ENCODE peak calls at places on chromosome 9, in eight cellular contexts. Z, Y, L, K, M, U, V and J are unnamed samples.

GRCh38 chr9:15696979-15697378 is 144.1 kb downstream of the CCDC171 start:
- DNase-seq in L (no peak), U (no peak), Z (peak; percentile 36), V (peak; percentile 5), Y (no peak), K (no peak), M (peak; percentile 38), J (no peak)

GRCh38 chr9:124468061-124468740 is 17.9 kb downstream of the ADGRD2 start:
- DNase-seq in K (no peak), Z (no peak), Y (no peak), U (no peak), V (no peak), M (no peak), L (no peak), J (no peak)

GRCh38 chr9:107547772-107548297 is 58.3 kb upstream of the KLF4 start:
- DNase-seq in K (peak; percentile 47), V (peak; percentile 15), Z (no peak), L (no peak), M (no peak), Y (no peak), U (no peak), J (no peak)

GRCh38 chr9:87337335-87338074 is 160.2 kb upstream of the DAPK1 start:
- DNase-seq in U (no peak), Y (no peak), K (peak; percentile 24), L (peak; percentile 72), M (peak; percentile 72), V (peak; percentile 58), Z (no peak), J (no peak)

GRCh38 chr9:135914921-135915320 is 7.6 kb upstream of the CAMSAP1 start:
- DNase-seq in Z (peak; percentile 90), K (peak; percentile 35), Y (no peak), M (peak; percentile 69), L (no peak), V (peak; percentile 33), U (peak; percentile 42), J (no peak)

GRCh38 chr9:114097613-114098020 is 1.5 kb downstream of the KIF12 start:
- DNase-seq in Y (no peak), U (no peak), V (no peak), Z (no peak), M (no peak), K (no peak), L (no peak), J (no peak)

GRCh38 chr9:90899287-90899686 is 97.7 kb downstream of the SYK start:
- DNase-seq in L (no peak), K (no peak), U (no peak), Z (no peak), V (no peak), M (no peak), Y (no peak), J (no peak)

GRCh38 chr9:93466416-93467061 is 13.2 kb upstream of the FAM120AOS start:
- DNase-seq in L (no peak), Y (no peak), U (no peak), K (no peak), Z (no peak), V (no peak), M (no peak), J (no peak)

GRCh38 chr9:129182625-129183494 is 4.8 kb upstream of the IER5L start:
- DNase-seq in V (no peak), U (no peak), K (no peak), Z (no peak), M (peak; percentile 37), Y (no peak), L (peak; percentile 85), J (no peak)

GRCh38 chr9:115492869-115493268 is 374.9 kb upstream of the TNC start:
- DNase-seq in M (no peak), L (no peak), Z (no peak), K (no peak), U (no peak), V (no peak), Y (no peak), J (no peak)

GRCh38 chr9:115498338-115498737 is 380.4 kb upstream of the TNC start:
- DNase-seq in V (no peak), U (no peak), Z (peak; percentile 13), M (no peak), Y (no peak), L (no peak), K (no peak), J (no peak)

GRCh38 chr9:115494958-115495690 is 377.2 kb upstream of the TNC start:
- DNase-seq in K (no peak), Y (no peak), U (no peak), L (no peak), Z (peak; percentile 8), M (peak; percentile 32), V (no peak), J (no peak)

DNA sequence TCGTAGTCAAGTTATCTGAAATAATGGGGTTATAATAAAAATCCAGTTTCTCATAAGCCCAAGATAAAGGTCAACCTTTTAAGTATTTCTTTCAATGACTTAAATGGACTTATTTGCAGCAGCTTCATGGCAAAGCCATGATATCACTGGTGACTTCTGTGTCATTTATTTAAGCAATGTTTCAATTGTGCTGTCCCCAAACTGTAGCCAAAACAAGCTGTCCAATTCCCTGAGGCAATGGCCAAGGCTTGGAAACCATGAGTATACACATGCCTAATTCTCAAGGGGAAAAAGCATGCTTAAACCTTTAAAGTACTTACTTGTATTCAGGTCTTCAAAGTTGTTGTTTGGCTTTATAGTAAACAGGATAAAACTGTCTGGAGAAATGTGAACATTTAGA is 376.4 kb upstream of the TNC start:
- DNase-seq in V (peak; percentile 9), L (no peak), U (no peak), M (no peak), Z (no peak), Y (no peak), K (no peak), J (no peak)
- TF ChIP-seq CTCF in V (no peak), L (no peak), U (no peak), M (no peak), Z (no peak), Y (no peak), K (no peak), J (no peak)

GRCh38 chr9:4228606-4229005 is 71.3 kb downstream of the GLIS3 start:
- DNase-seq in L (no peak), U (no peak), Z (peak; percentile 59), K (peak; percentile 47), Y (no peak), V (peak; percentile 39), M (peak; percentile 78), J (no peak)

GRCh38 chr9:4226331-4227250 is 73.3 kb downstream of the GLIS3 start:
- DNase-seq in V (no peak), Y (no peak), M (no peak), Z (peak; percentile 16), K (no peak), L (peak; percentile 33), U (no peak), J (no peak)

GRCh38 chr9:4228142-4228541 is 71.7 kb downstream of the GLIS3 start:
- DNase-seq in U (no peak), Y (no peak), L (no peak), Z (no peak), K (no peak), M (no peak), V (no peak), J (no peak)

GRCh38 chr9:4225291-4226119 is 74.4 kb downstream of the GLIS3 start:
- DNase-seq in L (no peak), K (peak; percentile 92), V (peak; percentile 89), M (peak; percentile 81), Z (peak; percentile 95), U (peak; percentile 67), Y (no peak), J (no peak)

DNA sequence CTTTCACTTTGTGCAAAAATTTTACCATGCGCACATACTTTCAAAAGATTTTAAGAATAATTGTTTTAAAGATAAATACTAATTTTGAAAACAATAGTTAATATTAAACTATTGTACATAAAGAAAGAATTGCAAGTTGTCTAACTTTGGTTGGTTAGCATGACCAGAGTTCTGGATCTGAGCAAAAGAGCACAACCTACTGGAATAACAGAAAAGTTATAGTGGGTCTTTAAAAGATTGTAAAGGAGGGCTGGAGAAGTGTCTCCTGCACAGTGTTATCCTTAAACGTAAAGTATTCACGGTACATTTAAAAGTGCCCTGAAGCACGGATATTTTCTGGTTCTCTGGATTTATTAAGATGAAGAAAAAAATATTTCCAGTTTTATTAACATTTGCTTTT is 70.6 kb downstream of the GLIS3 start:
- DNase-seq in L (no peak), Y (no peak), M (no peak), Z (no peak), V (no peak), U (no peak), K (no peak), J (no peak)
- TF ChIP-seq CTCF in L (no peak), Y (no peak), M (peak; percentile 19), Z (peak; percentile 16), V (no peak), U (peak; percentile 12), K (peak; percentile 12), J (no peak)

GRCh38 chr9:68575821-68576220 is 35.1 kb upstream of the TMEM252 start:
- DNase-seq in M (no peak), L (no peak), K (no peak), U (no peak), Z (no peak), Y (no peak), V (no peak), J (no peak)

GRCh38 chr9:68577778-68578591 is 37.3 kb upstream of the TMEM252 start:
- DNase-seq in L (no peak), Y (peak; percentile 28), K (no peak), M (no peak), Z (no peak), U (no peak), V (no peak), J (no peak)

DNA sequence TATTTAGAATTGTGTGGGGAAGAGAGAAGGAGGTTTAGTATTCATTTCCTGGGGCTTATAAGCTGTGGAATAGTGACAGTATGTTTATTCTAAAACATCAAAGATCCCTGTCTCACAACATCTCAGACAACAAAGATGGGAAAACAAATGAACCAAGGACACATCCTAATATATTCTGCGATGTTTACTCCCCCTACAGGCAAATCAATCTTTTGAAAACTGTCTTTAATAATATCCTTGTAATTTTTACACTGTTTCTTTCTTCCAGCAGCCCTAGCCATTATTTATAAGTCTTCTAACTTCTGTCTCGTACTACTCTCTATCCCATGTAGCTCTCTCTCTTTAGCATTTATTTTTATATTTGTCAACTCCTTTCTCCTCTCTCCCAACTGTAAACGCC is 33.5 kb upstream of the TMEM252 start:
- DNase-seq in V (no peak), U (no peak), L (no peak), K (no peak), Z (no peak), M (peak; percentile 36), Y (no peak), J (no peak)
- TF ChIP-seq CTCF in V (peak; percentile 25), U (peak; percentile 23), L (peak; percentile 34), K (peak; percentile 23), Z (peak; percentile 24), M (peak; percentile 49), Y (no peak), J (peak; percentile 12)

DNA sequence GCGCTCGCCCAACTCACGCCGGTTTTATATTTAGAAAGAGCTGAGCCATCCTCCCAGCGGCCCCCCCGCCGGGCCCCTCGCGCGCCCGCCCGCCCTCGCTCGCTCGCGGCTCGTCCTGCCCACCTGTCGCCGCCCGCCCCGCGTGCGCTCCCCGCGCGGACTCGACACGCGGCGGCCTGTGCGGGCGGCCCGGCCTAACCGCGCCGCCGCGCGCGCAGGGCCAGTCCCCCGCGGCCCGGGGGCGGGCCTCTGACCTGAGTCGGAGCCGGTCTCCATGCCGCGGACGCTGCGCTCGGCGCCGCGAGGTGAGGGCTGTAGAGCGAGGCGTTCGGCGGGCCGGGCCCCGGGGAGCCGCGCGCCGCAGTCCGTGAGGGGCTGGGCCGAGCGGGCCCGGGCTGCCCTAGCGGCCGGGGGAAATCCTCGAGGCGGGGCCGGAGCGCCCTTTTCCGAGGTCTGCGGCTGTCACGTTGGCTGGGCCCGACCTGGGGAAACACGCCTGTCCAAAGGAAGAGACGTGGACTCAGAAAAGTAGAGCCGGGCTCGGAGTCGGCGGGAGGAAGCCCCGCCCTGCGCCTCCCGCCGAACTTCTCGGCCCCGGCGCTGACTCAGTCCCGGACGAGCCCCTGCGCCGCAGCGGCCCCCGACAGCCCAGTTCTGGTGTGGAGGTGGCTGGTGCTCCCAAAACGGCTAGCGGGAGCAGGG is at the start of gene ECPAS:
- DNase-seq in Y (peak; percentile 89), V (peak; percentile 78), U (peak; percentile 33), Z (peak; percentile 78), K (peak; percentile 76), M (peak; percentile 80), L (peak; percentile 75), J (peak; percentile 91)
- TF ChIP-seq CTCF in Y (no peak), V (no peak), U (no peak), Z (peak; percentile 13), K (no peak), M (no peak), L (no peak), J (no peak)